ENCODE peak calls at places on chromosomes 16 and 17, in six cellular contexts. I is tibial nerve, U is mesendoderm, O is left ventricle myocardium superior, K is HTR-8/SVneo, S is M059J. X is an unnamed sample.

GRCh38 chr17:44218344-44219125 is 940 bp downstream of the UBTF start:
- DNase-seq in I (peak), U (peak), O (peak), K (peak), S (peak), X (peak)

GRCh38 chr17:75723201-75723930 is 2.1 kb downstream of the ITGB4 start:
- DNase-seq in I (no peak), U (no peak), O (no peak), K (no peak), S (no peak), X (peak)

GRCh38 chr17:17849147-17849820 is 12.5 kb upstream of the SREBF1 start:
- DNase-seq in I (no peak), U (no peak), O (peak), K (no peak), S (peak), X (no peak)

GRCh38 chr16:83253526-83253925 is 554.3 kb upstream of the HSBP1 start:
- DNase-seq in I (no peak), U (no peak), O (no peak), K (no peak), S (no peak), X (peak)

GRCh38 chr16:23174622-23175021 is 7.9 kb upstream of the SCNN1G start:
- DNase-seq in I (no peak), U (peak), O (no peak), K (no peak), S (peak), X (no peak)

GRCh38 chr17:60729854-60730253 is 52.2 kb downstream of the BCAS3 start:
- DNase-seq in I (no peak), U (peak), O (no peak), K (no peak), S (no peak), X (no peak)

GRCh38 chr17:2883544-2884203 is 87.4 kb downstream of the RAP1GAP2 start:
- DNase-seq in I (no peak), U (peak), O (peak), K (peak), S (peak), X (peak)

GRCh38 chr16:67571981-67572431 is 9.7 kb downstream of the CTCF start:
- DNase-seq in I (no peak), U (no peak), O (no peak), K (no peak), S (peak), X (no peak)

GRCh38 chr17:50051082-50051576 is 4.8 kb upstream of the ITGA3 start:
- DNase-seq in I (no peak), U (peak), O (no peak), K (peak), S (peak), X (peak)

GRCh38 chr17:82889496-82890338 is 49.9 kb upstream of the ZNF750 start:
- DNase-seq in I (no peak), U (peak), O (no peak), K (no peak), S (no peak), X (peak)

GRCh38 chr16:3490911-3491629 is 4.2 kb downstream of the C16orf90 start:
- DNase-seq in I (no peak), U (no peak), O (no peak), K (no peak), S (no peak), X (no peak)

GRCh38 chr17:40909351-40909750 is 24.3 kb upstream of the KRT20 start:
- DNase-seq in I (peak), U (peak), O (peak), K (peak), S (peak), X (peak)

GRCh38 chr16:80280557-80280956 is 260.2 kb upstream of the DYNLRB2 start:
- DNase-seq in I (no peak), U (no peak), O (no peak), K (no peak), S (no peak), X (no peak)

GRCh38 chr16:9258423-9259051 is 167.1 kb downstream of the HAPSTR1 start:
- DNase-seq in I (no peak), U (peak), O (peak), K (peak), S (peak), X (peak)

GRCh38 chr17:9370464-9370863 is 205.2 kb downstream of the STX8 start:
- DNase-seq in I (no peak), U (no peak), O (no peak), K (no peak), S (peak), X (peak)

GRCh38 chr16:81817789-81818304 is 38.8 kb downstream of the PLCG2 start:
- DNase-seq in I (no peak), U (no peak), O (no peak), K (no peak), S (no peak), X (no peak)

GRCh38 chr16:79093554-79093967 is 507.0 kb downstream of the MAF start:
- DNase-seq in I (no peak), U (no peak), O (no peak), K (no peak), S (no peak), X (no peak)

GRCh38 chr16:82506734-82507133 is 120.0 kb upstream of the CDH13 start:
- DNase-seq in I (no peak), U (no peak), O (no peak), K (no peak), S (no peak), X (no peak)

GRCh38 chr16:72255785-72256184 is 83.8 kb upstream of the PMFBP1 start:
- DNase-seq in I (no peak), U (no peak), O (no peak), K (no peak), S (no peak), X (peak)

GRCh38 chr17:46195217-46195855 is 2.1 kb upstream of the KANSL1 start:
- DNase-seq in I (no peak), U (no peak), O (no peak), K (no peak), S (no peak), X (no peak)

GRCh38 chr16:85988723-85989313 is 89.9 kb downstream of the IRF8 start:
- DNase-seq in I (no peak), U (no peak), O (no peak), K (no peak), S (no peak), X (no peak)

GRCh38 chr17:3602499-3602898 is 6.7 kb downstream of the TRPV1 start:
- DNase-seq in I (no peak), U (peak), O (no peak), K (peak), S (no peak), X (no peak)

GRCh38 chr17:48011405-48012150 is 26.0 kb downstream of the COPZ2 start:
- DNase-seq in I (no peak), U (peak), O (no peak), K (peak), S (peak), X (peak)

GRCh38 chr16:2237552-2238395 is 1.5 kb downstream of the DNASE1L2 start:
- DNase-seq in I (no peak), U (peak), O (peak), K (no peak), S (no peak), X (no peak)

GRCh38 chr17:19004601-19005441 is at the start of gene FAM83G:
- DNase-seq in I (peak), U (peak), O (peak), K (peak), S (peak), X (peak)

GRCh38 chr16:30768583-30769181 is 6.6 kb downstream of the RNF40 start:
- DNase-seq in I (no peak), U (no peak), O (no peak), K (no peak), S (no peak), X (no peak)

GRCh38 chr16:56357291-56357764 is 68.0 kb downstream of the AMFR start:
- DNase-seq in I (peak), U (peak), O (peak), K (no peak), S (peak), X (peak)

GRCh38 chr17:48997103-48997826 is at the start of gene IGF2BP1:
- DNase-seq in I (no peak), U (peak), O (no peak), K (peak), S (no peak), X (no peak)

GRCh38 chr16:48541108-48541786 is 68.7 kb downstream of the N4BP1 start:
- DNase-seq in I (no peak), U (no peak), O (no peak), K (no peak), S (no peak), X (no peak)

GRCh38 chr17:45954914-45955313 is 44.1 kb upstream of the STH start:
- DNase-seq in I (no peak), U (no peak), O (no peak), K (no peak), S (peak), X (no peak)

GRCh38 chr16:10090816-10091215 is 91.4 kb downstream of the GRIN2A start:
- DNase-seq in I (no peak), U (no peak), O (no peak), K (no peak), S (peak), X (peak)

GRCh38 chr16:64627781-64628180 is 494.1 kb downstream of the CDH11 start:
- DNase-seq in I (no peak), U (no peak), O (peak), K (no peak), S (peak), X (no peak)

GRCh38 chr16:3459401-3460090 is 16.1 kb downstream of the NAA60 start:
- DNase-seq in I (no peak), U (peak), O (no peak), K (no peak), S (peak), X (no peak)

GRCh38 chr16:1040346-1040745 is 32.2 kb upstream of the SSTR5 start:
- DNase-seq in I (no peak), U (no peak), O (no peak), K (no peak), S (no peak), X (no peak)

GRCh38 chr17:34645636-34646035 is 66.3 kb downstream of the TMEM132E start:
- DNase-seq in I (no peak), U (no peak), O (no peak), K (no peak), S (no peak), X (no peak)

GRCh38 chr17:234163-235047 is 53.0 kb upstream of the DOC2B start:
- DNase-seq in I (peak), U (no peak), O (peak), K (no peak), S (no peak), X (no peak)

GRCh38 chr17:14038206-14038605 is 31.1 kb upstream of the COX10 start:
- DNase-seq in I (no peak), U (peak), O (no peak), K (no peak), S (peak), X (no peak)

GRCh38 chr16:1298406-1298805 is 11.0 kb upstream of the UBE2I start:
- DNase-seq in I (no peak), U (no peak), O (no peak), K (no peak), S (no peak), X (no peak)

GRCh38 chr16:74480150-74481029 is 59.1 kb upstream of the CLEC18B start:
- DNase-seq in I (peak), U (peak), O (no peak), K (peak), S (peak), X (peak)